ENCODE peak calls at places on chromosomes 5 and 9, in four cellular contexts. O is GM13976, R is cardiac muscle cell, Q is MM.1S. C is an unnamed sample.

GRCh38 chr9:33230756-33231691 is 8.9 kb upstream of the SPINK4 start:
- DNase-seq in Q (peak), R (no peak), O (no peak), C (no peak)

GRCh38 chr9:37622462-37622861 is 28.3 kb upstream of the FRMPD1 start:
- DNase-seq in O (no peak), R (no peak), Q (no peak), C (no peak)

GRCh38 chr9:89999534-90000370 is 394.9 kb downstream of the GADD45G start:
- DNase-seq in Q (peak), O (peak), R (peak), C (peak)

GRCh38 chr9:106829666-106830408 is 33.1 kb upstream of the ZNF462 start:
- DNase-seq in R (peak), Q (no peak), O (no peak), C (no peak)

GRCh38 chr5:150511641-150512367 is 3.9 kb downstream of the NDST1 start:
- DNase-seq in O (no peak), Q (no peak), R (peak), C (no peak)

GRCh38 chr9:7336356-7337075 is 463.1 kb downstream of the DMAC1 start:
- DNase-seq in R (peak), O (no peak), Q (no peak), C (no peak)

GRCh38 chr9:87711857-87712800 is 13.8 kb upstream of the CTSL start:
- DNase-seq in O (no peak), R (peak), Q (no peak), C (no peak)

GRCh38 chr5:14250094-14250777 is 107.1 kb downstream of the TRIO start:
- DNase-seq in O (peak), R (peak), Q (no peak), C (no peak)

GRCh38 chr5:2155556-2155955 is 272.8 kb upstream of the IRX4 start:
- DNase-seq in R (no peak), Q (no peak), O (no peak), C (no peak)

GRCh38 chr9:27168496-27168895 is 59.5 kb downstream of the TEK start:
- DNase-seq in Q (no peak), O (no peak), R (peak), C (no peak)

GRCh38 chr5:170361600-170361999 is 27.6 kb downstream of the KCNMB1 start:
- DNase-seq in Q (no peak), O (no peak), R (no peak), C (no peak)

GRCh38 chr5:71939452-71939932 is 167.8 kb upstream of the MAP1B start:
- DNase-seq in Q (no peak), R (no peak), O (no peak), C (no peak)

GRCh38 chr5:93221-93980 is 1.4 kb downstream of the PLEKHG4B start:
- DNase-seq in Q (no peak), O (no peak), R (no peak), C (peak)

GRCh38 chr9:112887377-112887776 is 3.3 kb downstream of the SLC46A2 start:
- DNase-seq in R (no peak), Q (no peak), O (no peak), C (no peak)

GRCh38 chr5:181047921-181048320 is 7.9 kb downstream of the BTNL9 start:
- DNase-seq in Q (no peak), O (no peak), R (no peak), C (no peak)

GRCh38 chr5:87394407-87394806 is 18.3 kb downstream of the CCNH start:
- DNase-seq in O (no peak), R (peak), Q (no peak), C (no peak)

GRCh38 chr9:37677435-37677834 is 26.7 kb downstream of the FRMPD1 start:
- DNase-seq in Q (no peak), R (no peak), O (no peak), C (no peak)

GRCh38 chr5:142863856-142864255 is 93.7 kb downstream of the ARHGAP26 start:
- DNase-seq in O (no peak), Q (no peak), R (no peak), C (no peak)

GRCh38 chr9:83511051-83511450 is 27.1 kb downstream of the FRMD3 start:
- DNase-seq in O (peak), R (peak), Q (no peak), C (peak)

GRCh38 chr5:120464627-120465280 is 654 bp downstream of the PRR16 start:
- DNase-seq in O (peak), Q (no peak), R (peak), C (peak)

GRCh38 chr5:35066260-35066795 is 18.6 kb upstream of the AGXT2 start:
- DNase-seq in R (no peak), Q (no peak), O (no peak), C (no peak)

GRCh38 chr5:123422433-123423277 is 548 bp downstream of the CEP120 start:
- DNase-seq in Q (peak), R (peak), O (no peak), C (peak)

GRCh38 chr5:189486-189885 is 1.8 kb upstream of the LRRC14B start:
- DNase-seq in R (no peak), O (no peak), Q (no peak), C (no peak)

GRCh38 chr5:107781451-107781850 is 110.7 kb upstream of the EFNA5 start:
- DNase-seq in O (no peak), Q (no peak), R (peak), C (no peak)

GRCh38 chr5:102718819-102719218 is 36.3 kb upstream of the PAM start:
- DNase-seq in R (no peak), O (no peak), Q (no peak), C (no peak)

GRCh38 chr9:128550770-128551651 is 1.4 kb upstream of the SPTAN1 start:
- DNase-seq in R (peak), O (no peak), Q (no peak), C (no peak)

GRCh38 chr9:15158019-15158418 is 149.0 kb downstream of the TTC39B start:
- DNase-seq in O (no peak), R (no peak), Q (no peak), C (no peak)

GRCh38 chr9:108093773-108094675 is 604.5 kb upstream of the KLF4 start:
- DNase-seq in Q (no peak), R (no peak), O (no peak), C (no peak)

GRCh38 chr9:3435732-3436131 is 90.1 kb downstream of the RFX3 start:
- DNase-seq in O (no peak), Q (no peak), R (no peak), C (no peak)

GRCh38 chr9:111197251-111197650 is 132.8 kb downstream of the OR2K2 start:
- DNase-seq in Q (no peak), R (no peak), O (no peak), C (no peak)

GRCh38 chr9:128946945-128947422 is 419 bp downstream of the DOLK start:
- DNase-seq in R (peak), Q (peak), O (no peak), C (no peak)

GRCh38 chr5:149904977-149905376 is 39.6 kb downstream of the PDE6A start:
- DNase-seq in O (no peak), R (peak), Q (no peak), C (no peak)

DNA sequence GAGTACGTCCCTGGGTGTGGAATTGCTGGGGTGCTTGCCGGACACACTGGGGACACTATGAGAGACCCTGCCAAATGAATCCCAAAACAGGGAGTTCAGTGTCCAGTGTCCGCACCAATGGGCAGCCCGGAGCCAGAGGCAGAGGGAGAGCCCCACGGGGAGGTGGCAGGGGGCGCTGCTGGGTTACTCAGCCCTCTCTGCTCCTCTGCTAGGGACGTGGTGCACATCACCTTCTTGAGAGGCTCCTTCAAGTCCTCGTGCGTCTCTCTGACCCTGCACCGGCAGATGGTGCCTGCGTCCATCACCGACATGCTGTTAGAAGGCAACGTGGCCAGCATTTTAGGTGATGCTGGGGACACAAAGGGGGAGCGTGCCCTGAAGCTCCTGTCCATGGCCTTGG is 20.8 kb downstream of the STKLD1 start:
- DNase-seq in Q (no peak), R (peak), O (no peak), C (no peak)
- TF ChIP-seq CTCF in Q (peak), R (peak), O (peak), C (no peak)

DNA sequence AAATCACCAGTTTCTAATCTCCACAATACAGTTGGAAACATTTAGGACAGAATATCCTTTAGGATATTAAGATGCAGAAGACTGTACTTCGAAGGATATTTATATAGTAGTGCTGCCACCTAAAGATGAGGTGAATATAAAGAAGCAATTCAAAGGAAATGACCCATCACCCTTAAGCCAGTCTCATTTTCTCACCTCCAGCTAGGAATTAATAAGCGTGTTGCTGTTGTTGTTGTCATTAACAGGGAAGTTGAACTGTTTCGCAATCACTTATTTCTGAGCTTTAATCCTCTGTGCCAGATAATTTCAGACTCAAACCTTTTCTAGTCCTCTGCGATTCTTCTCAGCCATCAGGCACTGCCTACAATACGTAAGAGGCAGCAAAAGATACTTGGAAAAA is 7.8 kb upstream of the PURA start:
- DNase-seq in Q (no peak), R (no peak), O (no peak), C (no peak)
- TF ChIP-seq CTCF in Q (no peak), R (no peak), O (no peak), C (no peak)

DNA sequence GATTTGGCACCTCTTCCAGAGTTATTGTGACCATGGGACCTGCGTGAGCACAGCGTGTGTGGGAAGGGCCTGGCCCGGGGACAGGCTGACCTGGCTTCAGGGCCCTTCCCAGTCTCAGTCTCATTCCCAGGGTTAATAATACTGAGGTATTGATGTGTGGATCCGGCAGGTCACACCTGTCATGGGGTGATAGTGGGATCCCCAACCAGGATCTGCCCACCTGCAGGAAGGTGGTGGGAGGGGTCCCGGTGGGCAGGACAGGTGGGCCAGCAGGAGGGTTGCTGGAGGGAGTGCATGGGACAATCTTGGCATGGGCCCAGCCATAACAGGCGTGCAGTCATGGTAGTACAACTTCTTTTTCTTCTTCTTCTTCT is 55.4 kb downstream of the COL15A1 start:
- DNase-seq in R (no peak), O (no peak), Q (no peak), C (no peak)
- TF ChIP-seq CTCF in R (no peak), O (no peak), Q (no peak), C (no peak)

DNA sequence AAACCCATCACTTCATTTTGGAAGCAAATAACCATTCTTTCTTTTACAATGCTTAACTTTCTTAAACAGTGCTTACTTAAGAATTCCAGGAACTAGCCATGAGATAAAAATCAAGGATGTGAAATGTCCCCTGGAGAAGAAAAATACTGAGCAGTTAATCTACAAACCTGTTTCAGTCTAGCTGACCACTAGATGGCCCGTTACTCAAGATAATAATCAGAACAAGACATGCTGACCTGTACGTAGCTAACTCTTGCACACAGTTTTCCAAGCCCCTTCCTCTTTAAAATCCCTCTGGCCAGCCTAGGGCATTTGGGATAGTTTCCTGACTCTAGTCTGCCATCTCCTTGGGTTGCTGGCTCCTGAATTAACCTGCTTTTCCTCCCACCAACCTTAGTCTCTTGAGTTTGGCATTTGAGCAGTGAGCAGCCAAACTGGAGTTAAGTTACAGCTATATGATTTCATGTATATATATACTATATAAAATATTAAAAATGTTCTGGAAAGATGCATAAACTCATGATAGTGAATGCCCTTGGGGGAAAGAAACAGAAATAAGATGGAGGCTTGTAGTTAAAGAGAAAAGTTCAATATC is 59.3 kb upstream of the TRAF1 start:
- DNase-seq in O (peak), Q (peak), R (peak), C (peak)
- TF ChIP-seq CTCF in O (peak), Q (peak), R (peak), C (peak)

DNA sequence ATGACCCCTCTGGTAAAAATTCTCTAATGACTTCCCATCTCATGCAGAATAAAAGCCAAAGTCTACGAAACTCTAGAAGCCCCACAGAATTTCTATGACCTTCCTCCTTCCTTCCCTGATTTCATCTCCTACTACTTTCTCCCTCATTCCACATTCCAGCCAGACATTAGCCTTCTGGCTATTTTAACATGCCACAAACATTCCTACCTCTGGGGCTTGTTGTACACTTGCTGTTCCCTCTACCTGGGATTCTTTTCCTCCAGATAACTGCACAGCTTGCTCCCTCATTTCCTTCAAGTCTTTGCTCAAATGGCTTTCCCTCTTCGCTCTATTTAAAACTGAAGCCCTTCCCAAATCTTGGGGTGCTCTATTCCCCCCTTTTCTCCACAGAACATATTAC is 60.1 kb downstream of the FBXW11 start:
- DNase-seq in O (no peak), R (no peak), Q (no peak), C (no peak)
- TF ChIP-seq CTCF in O (no peak), R (no peak), Q (no peak), C (no peak)

C was measured in GM20000.